ENCODE peak calls at places on chromosomes 3 and 15, in nine cellular contexts. One of them, this sample, is unnamed.

GRCh38 chr3:126971891-126972351 is 11.0 kb upstream of the PLXNA1 start:
- DNase-seq in sigmoid colon: peak
- DNase-seq in K562: no peak
- DNase-seq in A549: no peak
- DNase-seq in suprapubic skin: peak
- DNase-seq in transverse colon: peak
- DNase-seq in upper lobe of left lung: peak
- DNase-seq in H1: no peak
- DNase-seq in HepG2: no peak
- DNase-seq in this sample: no peak

GRCh38 chr3:129599607-129600006 is 6.9 kb downstream of the PLXND1 start:
- DNase-seq in HepG2: no peak
- DNase-seq in upper lobe of left lung: peak
- DNase-seq in sigmoid colon: peak
- DNase-seq in transverse colon: peak
- DNase-seq in suprapubic skin: no peak
- DNase-seq in K562: peak
- DNase-seq in A549: no peak
- DNase-seq in H1: peak
- DNase-seq in this sample: no peak

GRCh38 chr3:141859651-141860050 is 16.8 kb upstream of the ATP1B3 start:
- DNase-seq in HepG2: no peak
- DNase-seq in transverse colon: peak
- DNase-seq in A549: no peak
- DNase-seq in upper lobe of left lung: no peak
- DNase-seq in suprapubic skin: no peak
- DNase-seq in K562: no peak
- DNase-seq in sigmoid colon: no peak
- DNase-seq in H1: no peak
- DNase-seq in this sample: no peak

GRCh38 chr3:134211797-134212196 is 38.9 kb downstream of the RYK start:
- DNase-seq in suprapubic skin: no peak
- DNase-seq in K562: peak
- DNase-seq in upper lobe of left lung: no peak
- DNase-seq in A549: peak
- DNase-seq in sigmoid colon: no peak
- DNase-seq in transverse colon: no peak
- DNase-seq in H1: no peak
- DNase-seq in HepG2: peak
- DNase-seq in this sample: no peak

GRCh38 chr15:94026458-94026967 is 204.8 kb upstream of the MCTP2 start:
- DNase-seq in transverse colon: no peak
- DNase-seq in A549: no peak
- DNase-seq in suprapubic skin: no peak
- DNase-seq in H1: no peak
- DNase-seq in sigmoid colon: peak
- DNase-seq in upper lobe of left lung: no peak
- DNase-seq in HepG2: no peak
- DNase-seq in K562: no peak
- DNase-seq in this sample: no peak

GRCh38 chr3:4730734-4731133 is 237.6 kb downstream of the ITPR1 start:
- DNase-seq in transverse colon: no peak
- DNase-seq in HepG2: no peak
- DNase-seq in K562: no peak
- DNase-seq in sigmoid colon: no peak
- DNase-seq in A549: no peak
- DNase-seq in H1: no peak
- DNase-seq in suprapubic skin: no peak
- DNase-seq in upper lobe of left lung: no peak
- DNase-seq in this sample: no peak

GRCh38 chr3:169780738-169781137 is 7.5 kb downstream of the MYNN start:
- DNase-seq in H1: no peak
- DNase-seq in transverse colon: no peak
- DNase-seq in K562: no peak
- DNase-seq in upper lobe of left lung: no peak
- DNase-seq in A549: no peak
- DNase-seq in HepG2: no peak
- DNase-seq in suprapubic skin: no peak
- DNase-seq in sigmoid colon: no peak
- DNase-seq in this sample: no peak

GRCh38 chr3:175020101-175020500 is 161.0 kb downstream of the NAALADL2 start:
- DNase-seq in sigmoid colon: no peak
- DNase-seq in suprapubic skin: no peak
- DNase-seq in A549: no peak
- DNase-seq in HepG2: no peak
- DNase-seq in transverse colon: no peak
- DNase-seq in upper lobe of left lung: no peak
- DNase-seq in K562: no peak
- DNase-seq in H1: no peak
- DNase-seq in this sample: no peak

GRCh38 chr3:118180853-118181252 is 853.8 kb downstream of the IGSF11 start:
- DNase-seq in suprapubic skin: no peak
- DNase-seq in sigmoid colon: no peak
- DNase-seq in H1: no peak
- DNase-seq in K562: no peak
- DNase-seq in HepG2: no peak
- DNase-seq in A549: no peak
- DNase-seq in transverse colon: no peak
- DNase-seq in upper lobe of left lung: no peak
- DNase-seq in this sample: no peak

GRCh38 chr3:178699810-178700209 is 163.6 kb downstream of the KCNMB2 start:
- DNase-seq in transverse colon: no peak
- DNase-seq in upper lobe of left lung: no peak
- DNase-seq in K562: no peak
- DNase-seq in HepG2: no peak
- DNase-seq in suprapubic skin: no peak
- DNase-seq in H1: no peak
- DNase-seq in A549: no peak
- DNase-seq in sigmoid colon: no peak
- DNase-seq in this sample: no peak

GRCh38 chr3:126522363-126522788 is 1.6 kb upstream of the CHST13 start:
- DNase-seq in HepG2: peak
- DNase-seq in sigmoid colon: peak
- DNase-seq in upper lobe of left lung: no peak
- DNase-seq in A549: peak
- DNase-seq in K562: peak
- DNase-seq in H1: no peak
- DNase-seq in transverse colon: peak
- DNase-seq in suprapubic skin: no peak
- DNase-seq in this sample: peak

GRCh38 chr3:189530822-189531221 is 100.4 kb upstream of the TP63 start:
- DNase-seq in sigmoid colon: no peak
- DNase-seq in H1: no peak
- DNase-seq in A549: no peak
- DNase-seq in upper lobe of left lung: no peak
- DNase-seq in suprapubic skin: no peak
- DNase-seq in transverse colon: no peak
- DNase-seq in HepG2: no peak
- DNase-seq in K562: no peak
- DNase-seq in this sample: no peak

GRCh38 chr15:48391950-48392349 is 60.7 kb downstream of the DUT start:
- DNase-seq in upper lobe of left lung: no peak
- DNase-seq in H1: no peak
- DNase-seq in suprapubic skin: no peak
- DNase-seq in A549: no peak
- DNase-seq in transverse colon: no peak
- DNase-seq in HepG2: no peak
- DNase-seq in sigmoid colon: no peak
- DNase-seq in K562: no peak
- DNase-seq in this sample: no peak

GRCh38 chr3:188948658-188949400 is 222.9 kb upstream of the TPRG1 start:
- DNase-seq in H1: no peak
- DNase-seq in K562: no peak
- DNase-seq in sigmoid colon: peak
- DNase-seq in upper lobe of left lung: no peak
- DNase-seq in suprapubic skin: no peak
- DNase-seq in HepG2: peak
- DNase-seq in transverse colon: peak
- DNase-seq in A549: peak
- DNase-seq in this sample: peak

DNA sequence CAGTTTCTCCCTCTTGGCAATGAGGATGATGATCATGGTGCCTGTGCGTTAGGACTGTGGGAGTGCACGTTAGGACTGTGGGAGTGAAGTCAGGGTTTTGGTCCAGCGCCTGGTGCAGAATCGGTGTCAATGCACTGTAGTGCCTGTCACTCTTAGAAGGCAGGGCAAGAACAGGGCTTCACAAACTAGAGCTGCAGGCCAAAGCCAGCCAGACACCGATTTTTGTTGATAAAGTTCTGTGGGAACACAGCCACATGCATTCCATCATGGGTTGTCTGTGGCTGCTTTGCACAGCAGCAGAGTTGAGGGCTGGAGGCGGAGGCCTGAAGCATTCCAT is 32.6 kb upstream of the NR2C2 start:
- DNase-seq in HepG2: no peak
- DNase-seq in A549: no peak
- DNase-seq in K562: no peak
- DNase-seq in sigmoid colon: no peak
- DNase-seq in H1: no peak
- DNase-seq in suprapubic skin: no peak
- DNase-seq in upper lobe of left lung: no peak
- DNase-seq in transverse colon: no peak
- DNase-seq in this sample: no peak
- TF ChIP-seq EP300 in HepG2: no peak
- TF ChIP-seq EP300 in A549: no peak
- TF ChIP-seq EP300 in K562: no peak
- TF ChIP-seq EP300 in sigmoid colon: no peak
- TF ChIP-seq EP300 in H1: no peak
- TF ChIP-seq EP300 in suprapubic skin: no peak
- TF ChIP-seq EP300 in upper lobe of left lung: no peak
- TF ChIP-seq EP300 in transverse colon: no peak
- TF ChIP-seq EP300 in this sample: no peak

DNA sequence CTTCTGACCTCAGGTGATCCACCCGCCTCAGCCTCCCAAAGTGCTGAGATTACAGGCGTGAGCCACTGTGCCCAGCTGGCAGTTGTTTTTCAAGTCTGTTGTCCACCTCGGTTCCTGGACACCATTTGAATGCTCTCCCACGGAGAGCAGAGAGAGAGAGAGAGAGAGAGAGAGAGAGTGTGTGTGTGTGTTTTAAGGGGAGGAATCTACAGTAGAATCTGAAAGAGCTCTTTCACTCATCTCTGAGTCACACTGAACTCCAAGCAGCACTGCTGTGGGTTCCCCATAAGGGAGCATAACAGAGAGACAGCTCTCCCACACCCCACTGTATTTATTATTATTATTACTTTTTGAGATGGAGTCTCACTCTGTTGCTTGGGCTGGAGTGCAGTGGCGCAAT is 156.6 kb downstream of the RPLP1 start:
- DNase-seq in suprapubic skin: peak
- DNase-seq in HepG2: no peak
- DNase-seq in upper lobe of left lung: no peak
- DNase-seq in A549: no peak
- DNase-seq in H1: no peak
- DNase-seq in K562: no peak
- DNase-seq in sigmoid colon: no peak
- DNase-seq in transverse colon: no peak
- DNase-seq in this sample: no peak
- TF ChIP-seq EP300 in suprapubic skin: no peak
- TF ChIP-seq EP300 in HepG2: no peak
- TF ChIP-seq EP300 in upper lobe of left lung: no peak
- TF ChIP-seq EP300 in A549: no peak
- TF ChIP-seq EP300 in H1: no peak
- TF ChIP-seq EP300 in K562: no peak
- TF ChIP-seq EP300 in sigmoid colon: no peak
- TF ChIP-seq EP300 in transverse colon: no peak
- TF ChIP-seq EP300 in this sample: no peak

DNA sequence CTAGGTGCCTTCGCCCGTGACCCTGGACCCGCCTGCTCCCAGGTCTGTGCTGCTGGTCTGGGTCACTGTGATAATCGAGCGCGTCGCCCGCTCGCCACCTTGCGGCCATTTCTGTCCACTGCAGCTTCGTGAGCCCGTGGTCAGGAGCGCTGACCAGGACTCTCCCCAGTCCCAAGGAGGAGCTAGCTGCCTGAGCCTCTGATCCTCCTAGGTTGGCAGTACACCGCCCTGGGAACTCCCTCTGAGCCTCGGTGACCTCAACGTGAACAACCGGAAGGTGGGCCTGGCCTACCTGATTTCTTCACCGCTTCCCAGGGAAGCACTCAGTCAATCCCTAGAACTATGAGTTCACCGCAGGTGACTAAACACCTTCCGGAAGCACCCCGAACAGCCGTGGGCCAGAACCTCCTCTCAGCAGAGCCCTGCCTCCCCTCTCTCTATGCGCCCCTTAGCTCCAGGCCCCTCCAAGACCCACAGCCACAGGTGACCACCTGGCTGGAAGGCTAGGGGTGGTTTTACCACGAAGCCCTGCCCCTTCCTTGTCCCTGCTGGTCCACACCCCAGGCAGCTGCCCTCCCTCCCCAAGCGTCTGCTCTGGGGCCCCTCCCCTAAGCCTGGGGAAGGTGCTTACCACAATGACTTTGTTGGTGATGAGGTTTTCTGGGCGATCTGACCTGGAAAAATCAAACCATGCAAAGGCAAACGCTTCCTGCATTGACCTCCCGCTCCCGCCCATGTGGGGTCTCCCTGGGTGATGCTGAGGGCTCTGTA is 9.7 kb downstream of the PLA2G4D start:
- DNase-seq in A549: peak
- DNase-seq in suprapubic skin: no peak
- DNase-seq in HepG2: peak
- DNase-seq in transverse colon: peak
- DNase-seq in H1: peak
- DNase-seq in upper lobe of left lung: peak
- DNase-seq in K562: peak
- DNase-seq in sigmoid colon: no peak
- DNase-seq in this sample: peak
- TF ChIP-seq EP300 in A549: no peak
- TF ChIP-seq EP300 in suprapubic skin: no peak
- TF ChIP-seq EP300 in HepG2: no peak
- TF ChIP-seq EP300 in transverse colon: no peak
- TF ChIP-seq EP300 in H1: no peak
- TF ChIP-seq EP300 in upper lobe of left lung: no peak
- TF ChIP-seq EP300 in K562: no peak
- TF ChIP-seq EP300 in sigmoid colon: no peak
- TF ChIP-seq EP300 in this sample: no peak

DNA sequence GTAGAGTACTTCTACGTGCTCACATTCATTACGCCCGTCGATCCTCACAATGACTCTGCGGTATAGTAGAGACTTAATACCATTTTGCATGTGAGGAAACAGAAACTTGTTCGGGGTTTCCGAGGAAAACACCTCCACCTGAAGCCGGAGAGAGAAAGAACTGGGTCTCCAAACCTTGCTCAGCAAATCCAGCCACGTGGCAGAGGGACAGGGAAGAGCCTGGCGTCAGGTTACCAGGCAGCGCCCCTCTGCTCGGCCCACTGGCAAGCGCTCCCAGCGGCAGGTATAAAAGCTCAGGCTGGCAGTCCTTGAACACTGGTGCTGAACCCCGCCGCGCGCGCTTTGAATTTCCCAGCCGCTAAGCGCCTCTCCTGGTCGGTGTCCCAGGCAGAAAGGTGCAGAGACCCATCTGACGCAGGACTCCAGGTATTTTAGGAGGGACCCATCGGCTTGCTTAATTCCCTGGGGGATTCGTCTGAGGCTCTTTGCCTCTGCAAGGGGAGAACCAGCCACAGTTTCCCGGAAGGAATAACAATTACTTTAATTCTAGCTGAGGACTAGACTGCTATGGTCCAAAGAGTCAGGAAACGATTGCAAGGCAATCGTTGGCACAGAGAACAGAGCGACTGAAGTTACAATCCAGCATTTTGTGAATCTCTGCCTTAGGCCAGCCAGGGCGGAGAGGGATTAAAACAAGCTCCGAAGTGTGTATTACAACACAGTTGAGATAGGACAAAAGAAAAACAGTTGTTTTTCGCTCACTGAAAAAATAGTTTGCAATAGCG is at the start of gene C2CD4A:
- DNase-seq in K562: no peak
- DNase-seq in HepG2: peak
- DNase-seq in sigmoid colon: peak
- DNase-seq in A549: peak
- DNase-seq in transverse colon: peak
- DNase-seq in suprapubic skin: peak
- DNase-seq in H1: peak
- DNase-seq in upper lobe of left lung: peak
- DNase-seq in this sample: peak
- TF ChIP-seq EP300 in K562: no peak
- TF ChIP-seq EP300 in HepG2: peak
- TF ChIP-seq EP300 in sigmoid colon: no peak
- TF ChIP-seq EP300 in A549: no peak
- TF ChIP-seq EP300 in transverse colon: no peak
- TF ChIP-seq EP300 in suprapubic skin: no peak
- TF ChIP-seq EP300 in H1: no peak
- TF ChIP-seq EP300 in upper lobe of left lung: no peak
- TF ChIP-seq EP300 in this sample: no peak